ENCODE peak calls at places on chromosome 20, in seven cellular contexts. T, Y, A, Z, Q, G and R are unnamed samples.

GRCh38 chr20:51966296-51966971 is 164.1 kb upstream of the SALL4 start:
- DNase-seq in T (no peak), Y (peak; percentile 55), A (peak; percentile 83), Z (no peak), Q (no peak), G (no peak), R (peak; percentile 76)

GRCh38 chr20:6806291-6806690 is 38.8 kb downstream of the BMP2 start:
- DNase-seq in T (no peak), Y (no peak), A (no peak), Z (no peak), Q (no peak), G (no peak), R (no peak)

GRCh38 chr20:10447028-10447427 is 11.9 kb downstream of the SLX4IP start:
- DNase-seq in T (no peak), Y (peak; percentile 82), A (no peak), Z (no peak), Q (peak; percentile 61), G (peak; percentile 57), R (peak; percentile 84)

GRCh38 chr20:19661717-19662637 is 96.1 kb upstream of the RIN2 start:
- DNase-seq in T (peak; percentile 29), Y (peak; percentile 51), A (peak; percentile 70), Z (no peak), Q (no peak), G (peak; percentile 16), R (peak; percentile 86)

GRCh38 chr20:3227936-3228749 is 10.8 kb downstream of the SLC4A11 start:
- DNase-seq in T (no peak), Y (no peak), A (no peak), Z (no peak), Q (no peak), G (no peak), R (no peak)

GRCh38 chr20:18137412-18138265 is at the start of the genes KAT14 and PET117:
- DNase-seq in T (peak; percentile 96), Y (peak; percentile 94), A (peak; percentile 96), Z (peak; percentile 36), Q (peak; percentile 90), G (peak; percentile 91), R (peak; percentile 96)

GRCh38 chr20:47389867-47390347 is 33.4 kb upstream of the ZMYND8 start:
- DNase-seq in T (no peak), Y (peak; percentile 77), A (no peak), Z (no peak), Q (no peak), G (no peak), R (peak; percentile 48)

GRCh38 chr20:38973546-38974120 is 11.5 kb downstream of the DHX35 start:
- DNase-seq in T (no peak), Y (peak; percentile 65), A (no peak), Z (no peak), Q (no peak), G (no peak), R (no peak)

GRCh38 chr20:14223806-14224205 is 113.6 kb downstream of the FLRT3 start:
- DNase-seq in T (no peak), Y (no peak), A (no peak), Z (no peak), Q (no peak), G (no peak), R (no peak)

GRCh38 chr20:37538003-37538402 is 10.3 kb upstream of the BLCAP start:
- DNase-seq in T (no peak), Y (peak; percentile 56), A (no peak), Z (no peak), Q (no peak), G (no peak), R (peak; percentile 35)

GRCh38 chr20:55140631-55141030 is 665.2 kb downstream of the DOK5 start:
- DNase-seq in T (peak; percentile 18), Y (no peak), A (no peak), Z (no peak), Q (no peak), G (no peak), R (no peak)

GRCh38 chr20:10547276-10548114 is 112.4 kb downstream of the SLX4IP start:
- DNase-seq in T (no peak), Y (no peak), A (no peak), Z (no peak), Q (no peak), G (no peak), R (no peak)

GRCh38 chr20:39269031-39269461 is 306.9 kb downstream of the DHX35 start:
- DNase-seq in T (peak; percentile 55), Y (peak; percentile 8), A (peak; percentile 81), Z (no peak), Q (no peak), G (no peak), R (peak; percentile 63)

GRCh38 chr20:34049897-34050695 is 56.4 kb downstream of the RALY start:
- DNase-seq in T (no peak), Y (no peak), A (no peak), Z (no peak), Q (no peak), G (no peak), R (no peak)

GRCh38 chr20:15320941-15321340 is 983.5 kb upstream of the FLRT3 start:
- DNase-seq in T (no peak), Y (peak; percentile 1), A (no peak), Z (no peak), Q (no peak), G (no peak), R (no peak)

GRCh38 chr20:59820204-59821041 is 113.0 kb downstream of the SYCP2 start:
- DNase-seq in T (no peak), Y (no peak), A (no peak), Z (no peak), Q (no peak), G (no peak), R (no peak)

GRCh38 chr20:11267131-11267761 is 593.4 kb upstream of the JAG1 start:
- DNase-seq in T (peak; percentile 27), Y (peak; percentile 98), A (peak; percentile 28), Z (no peak), Q (no peak), G (no peak), R (peak; percentile 90)

GRCh38 chr20:45817652-45818194 is 5.3 kb downstream of the UBE2C start:
- DNase-seq in T (no peak), Y (peak; percentile 94), A (no peak), Z (no peak), Q (no peak), G (no peak), R (no peak)

GRCh38 chr20:7540018-7540417 is 400.2 kb downstream of the HAO1 start:
- DNase-seq in T (no peak), Y (no peak), A (no peak), Z (no peak), Q (no peak), G (no peak), R (no peak)

GRCh38 chr20:62241501-62241900 is 3.2 kb downstream of the OSBPL2 start:
- DNase-seq in T (no peak), Y (no peak), A (no peak), Z (no peak), Q (no peak), G (no peak), R (no peak)

GRCh38 chr20:50513169-50514034 is 3.2 kb downstream of the PTPN1 start:
- DNase-seq in T (no peak), Y (peak; percentile 85), A (no peak), Z (no peak), Q (no peak), G (no peak), R (peak; percentile 26)

GRCh38 chr20:32390999-32391398 is 32.9 kb downstream of the ASXL1 start:
- DNase-seq in T (no peak), Y (no peak), A (no peak), Z (no peak), Q (no peak), G (no peak), R (no peak)

GRCh38 chr20:17895641-17896246 is 72.8 kb downstream of the SNX5 start:
- DNase-seq in T (peak; percentile 74), Y (peak; percentile 74), A (no peak), Z (no peak), Q (peak; percentile 39), G (no peak), R (no peak)

GRCh38 chr20:43925215-43925614 is 10.6 kb downstream of the TOX2 start:
- DNase-seq in T (no peak), Y (no peak), A (no peak), Z (no peak), Q (peak; percentile 65), G (peak; percentile 13), R (peak; percentile 68)

GRCh38 chr20:23415555-23415954 is 5.7 kb downstream of the NAPB start:
- DNase-seq in T (no peak), Y (no peak), A (no peak), Z (no peak), Q (no peak), G (no peak), R (no peak)
- H3K27ac ChIP-seq in T (peak overlapping the region; percentile 30), Y (no peak overlapping the region), A (no peak overlapping the region), Z (no peak overlapping the region), Q (no peak overlapping the region), G (no peak overlapping the region), R (no peak overlapping the region)

DNA sequence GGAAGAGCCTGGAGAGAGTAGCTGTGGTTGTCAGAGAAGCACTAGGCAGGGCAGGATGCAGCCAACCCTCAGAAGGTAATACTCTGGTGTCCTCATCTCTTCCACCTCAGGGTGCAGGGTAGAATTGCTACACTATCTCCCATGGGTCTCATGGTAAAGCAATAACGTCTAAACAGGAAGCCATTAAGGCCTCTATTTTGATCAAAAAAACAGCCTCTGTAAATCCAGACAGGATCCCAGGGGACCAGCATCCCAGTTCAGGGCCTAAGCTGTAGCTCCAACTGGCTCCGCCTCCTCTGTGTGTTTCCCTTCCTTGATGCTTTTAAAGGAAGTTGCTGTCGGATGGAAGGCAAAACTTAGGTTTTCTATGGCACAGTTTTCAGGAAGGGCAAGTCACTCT is 222.0 kb downstream of the MAFB start:
- DNase-seq in T (no peak), Y (no peak), A (no peak), Z (no peak), Q (no peak), G (no peak), R (peak; percentile 80)
- H3K4me3 ChIP-seq in T (no peak overlapping the region), Y (no peak overlapping the region), A (no peak overlapping the region), Z (no peak overlapping the region), Q (no peak overlapping the region), G (no peak overlapping the region), R (no peak overlapping the region)

DNA sequence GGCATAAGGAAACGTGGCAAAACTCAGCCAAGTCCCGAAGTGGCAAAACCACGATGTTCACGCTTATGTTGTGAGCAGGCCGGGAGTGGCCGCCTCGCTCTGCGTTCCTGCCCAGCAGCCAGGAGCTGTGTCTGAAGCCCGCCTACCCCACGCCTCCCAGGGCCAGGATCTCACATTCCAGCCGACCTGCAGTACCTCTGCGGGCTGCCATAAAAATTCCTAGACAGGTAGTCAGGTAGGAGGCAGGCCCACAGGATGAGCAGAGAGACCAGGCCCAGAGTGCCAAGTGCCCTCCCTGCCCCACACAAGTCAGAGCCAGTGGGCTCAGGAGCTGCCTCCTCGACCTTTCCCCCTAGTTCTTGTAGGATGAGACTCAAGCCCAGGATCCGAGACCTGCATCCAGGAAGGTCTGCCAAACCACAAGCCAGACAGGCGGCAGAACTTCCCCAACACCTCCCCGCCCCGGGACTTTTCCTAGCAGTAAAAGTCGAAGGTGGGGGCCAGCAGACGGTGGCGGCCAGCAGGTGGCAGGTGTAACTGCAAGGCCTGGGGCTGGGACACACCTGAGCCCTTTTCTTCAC is 16.7 kb downstream of the PMEPA1 start:
- DNase-seq in T (no peak), Y (peak; percentile 85), A (no peak), Z (no peak), Q (no peak), G (no peak), R (no peak)
- H3K4me1 ChIP-seq in T (peaks cover 31% of the 10 kb centered on the region), Y (peaks cover 3% of the 10 kb centered on the region), A (no peaks in the 10 kb centered on the region), Z (peaks cover 89% of the 10 kb centered on the region), Q (no peaks in the 10 kb centered on the region), G (no peaks in the 10 kb centered on the region), R (peaks cover 4% of the 10 kb centered on the region)

DNA sequence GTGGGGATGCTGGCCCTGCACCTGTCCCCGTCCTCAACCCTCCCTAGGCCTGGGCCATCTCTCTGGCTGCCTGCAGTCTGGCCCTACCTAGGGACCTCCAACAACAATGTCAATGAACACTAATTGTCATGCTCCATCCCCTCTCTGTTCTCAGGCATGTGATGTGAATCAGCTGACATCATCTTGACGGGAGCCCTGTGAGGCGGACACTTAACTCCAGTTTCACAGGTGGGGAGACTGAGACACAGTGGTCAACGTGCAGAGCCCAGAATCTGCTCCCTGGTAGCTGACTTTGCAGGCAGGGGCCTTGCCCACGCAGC is 762 bp upstream of the TCEA2 start:
- DNase-seq in T (no peak), Y (no peak), A (no peak), Z (no peak), Q (no peak), G (no peak), R (no peak)
- H3K27ac ChIP-seq in T (peak overlapping the region; percentile 80), Y (peak overlapping the region; percentile 75), A (no peak overlapping the region), Z (peak overlapping the region; percentile 90), Q (no peak overlapping the region), G (peak overlapping the region; percentile 51), R (peak overlapping the region; percentile 74)